ENCODE peak calls at places on chromosomes 3 and 15, in four cellular contexts. One of them, this sample, is unnamed.

GRCh38 chr3:184334470-184335158 is 2.8 kb upstream of the FAM131A start:
- DNase-seq in neural progenitor cell: no peak
- DNase-seq in CD8-positive, alpha-beta T cell: peak; percentile 53
- DNase-seq in breast epithelium: no peak
- DNase-seq in this sample: peak; percentile 40

GRCh38 chr3:151789853-151790463 is 24.0 kb upstream of the AADAC start:
- DNase-seq in neural progenitor cell: no peak
- DNase-seq in CD8-positive, alpha-beta T cell: no peak
- DNase-seq in breast epithelium: no peak
- DNase-seq in this sample: no peak

GRCh38 chr3:12224181-12225147 is 64.4 kb upstream of the PPARG start:
- DNase-seq in neural progenitor cell: peak; percentile 29
- DNase-seq in CD8-positive, alpha-beta T cell: no peak
- DNase-seq in breast epithelium: no peak
- DNase-seq in this sample: no peak

GRCh38 chr3:192848371-192849233 is 69.1 kb downstream of the MB21D2 start:
- DNase-seq in neural progenitor cell: no peak
- DNase-seq in CD8-positive, alpha-beta T cell: no peak
- DNase-seq in breast epithelium: no peak
- DNase-seq in this sample: no peak

GRCh38 chr3:125142418-125142778 is 70.2 kb downstream of the SLC12A8 start:
- DNase-seq in neural progenitor cell: no peak
- DNase-seq in CD8-positive, alpha-beta T cell: no peak
- DNase-seq in breast epithelium: no peak
- DNase-seq in this sample: no peak

GRCh38 chr3:37956353-37957184 is 34.0 kb upstream of the VILL start:
- DNase-seq in neural progenitor cell: no peak
- DNase-seq in CD8-positive, alpha-beta T cell: no peak
- DNase-seq in breast epithelium: no peak
- DNase-seq in this sample: no peak

GRCh38 chr3:184361932-184362667 is 590 bp downstream of the POLR2H start:
- DNase-seq in neural progenitor cell: peak; percentile 78
- DNase-seq in CD8-positive, alpha-beta T cell: peak; percentile 23
- DNase-seq in breast epithelium: no peak
- DNase-seq in this sample: peak; percentile 76

GRCh38 chr15:58985443-58985842 is 2.0 kb upstream of the RNF111 start:
- DNase-seq in neural progenitor cell: peak; percentile 27
- DNase-seq in CD8-positive, alpha-beta T cell: no peak
- DNase-seq in breast epithelium: no peak
- DNase-seq in this sample: no peak

GRCh38 chr15:74863239-74864056 is 9.7 kb downstream of the SCAMP2 start:
- DNase-seq in neural progenitor cell: no peak
- DNase-seq in CD8-positive, alpha-beta T cell: peak; percentile 25
- DNase-seq in breast epithelium: no peak
- DNase-seq in this sample: no peak

GRCh38 chr15:40307421-40308165 is at the start of gene PLCB2:
- DNase-seq in neural progenitor cell: no peak
- DNase-seq in CD8-positive, alpha-beta T cell: peak; percentile 71
- DNase-seq in breast epithelium: no peak
- DNase-seq in this sample: peak; percentile 70

GRCh38 chr3:189848636-189849035 is 217.4 kb downstream of the TP63 start:
- DNase-seq in neural progenitor cell: no peak
- DNase-seq in CD8-positive, alpha-beta T cell: no peak
- DNase-seq in breast epithelium: no peak
- DNase-seq in this sample: no peak

GRCh38 chr3:127015282-127016042 is 32.5 kb downstream of the PLXNA1 start:
- DNase-seq in neural progenitor cell: peak; percentile 59
- DNase-seq in CD8-positive, alpha-beta T cell: no peak
- DNase-seq in breast epithelium: no peak
- DNase-seq in this sample: no peak

GRCh38 chr3:69639851-69640250 is 99.4 kb upstream of the MITF start:
- DNase-seq in neural progenitor cell: no peak
- DNase-seq in CD8-positive, alpha-beta T cell: no peak
- DNase-seq in breast epithelium: no peak
- DNase-seq in this sample: no peak

GRCh38 chr3:177982034-177982433 is 554.2 kb upstream of the KCNMB2 start:
- DNase-seq in neural progenitor cell: no peak
- DNase-seq in CD8-positive, alpha-beta T cell: no peak
- DNase-seq in breast epithelium: no peak
- DNase-seq in this sample: no peak

GRCh38 chr3:124829175-124829818 is 57.9 kb downstream of the ITGB5 start:
- DNase-seq in neural progenitor cell: no peak
- DNase-seq in CD8-positive, alpha-beta T cell: no peak
- DNase-seq in breast epithelium: no peak
- DNase-seq in this sample: no peak

GRCh38 chr3:65988440-65988839 is 50.3 kb downstream of the MAGI1 start:
- DNase-seq in neural progenitor cell: no peak
- DNase-seq in CD8-positive, alpha-beta T cell: no peak
- DNase-seq in breast epithelium: no peak
- DNase-seq in this sample: no peak

GRCh38 chr15:31111091-31111647 is 9.6 kb upstream of the TRPM1 start:
- DNase-seq in neural progenitor cell: no peak
- DNase-seq in CD8-positive, alpha-beta T cell: no peak
- DNase-seq in breast epithelium: no peak
- DNase-seq in this sample: no peak

GRCh38 chr15:63094495-63094931 is 27.1 kb upstream of the LACTB start:
- DNase-seq in neural progenitor cell: no peak
- DNase-seq in CD8-positive, alpha-beta T cell: no peak
- DNase-seq in breast epithelium: no peak
- DNase-seq in this sample: no peak

GRCh38 chr3:110526732-110527727 is 544.6 kb upstream of the NECTIN3 start:
- DNase-seq in neural progenitor cell: peak; percentile 10
- DNase-seq in CD8-positive, alpha-beta T cell: no peak
- DNase-seq in breast epithelium: no peak
- DNase-seq in this sample: no peak

GRCh38 chr15:75736256-75736655 is 23.6 kb upstream of the CSPG4 start:
- DNase-seq in neural progenitor cell: no peak
- DNase-seq in CD8-positive, alpha-beta T cell: no peak
- DNase-seq in breast epithelium: no peak
- DNase-seq in this sample: no peak

GRCh38 chr3:134904333-134904771 is 109.3 kb downstream of the EPHB1 start:
- DNase-seq in neural progenitor cell: no peak
- DNase-seq in CD8-positive, alpha-beta T cell: no peak
- DNase-seq in breast epithelium: no peak
- DNase-seq in this sample: no peak

GRCh38 chr3:187738089-187738399 is 7.2 kb downstream of the BCL6 start:
- DNase-seq in neural progenitor cell: no peak
- DNase-seq in CD8-positive, alpha-beta T cell: no peak
- DNase-seq in breast epithelium: no peak
- DNase-seq in this sample: no peak

GRCh38 chr3:1830851-1831250 is 267.8 kb upstream of the CNTN4 start:
- DNase-seq in neural progenitor cell: no peak
- DNase-seq in CD8-positive, alpha-beta T cell: no peak
- DNase-seq in breast epithelium: no peak
- DNase-seq in this sample: no peak

GRCh38 chr15:41258706-41259471 is 27.8 kb downstream of the CHP1 start:
- DNase-seq in neural progenitor cell: no peak
- DNase-seq in CD8-positive, alpha-beta T cell: no peak
- DNase-seq in breast epithelium: no peak
- DNase-seq in this sample: no peak

GRCh38 chr15:49101536-49101935 is 53.9 kb downstream of the COPS2 start:
- DNase-seq in neural progenitor cell: no peak
- DNase-seq in CD8-positive, alpha-beta T cell: no peak
- DNase-seq in breast epithelium: no peak
- DNase-seq in this sample: no peak

GRCh38 chr3:100941046-100941445 is 52.2 kb downstream of the ABI3BP start:
- DNase-seq in neural progenitor cell: no peak
- DNase-seq in CD8-positive, alpha-beta T cell: no peak
- DNase-seq in breast epithelium: no peak
- DNase-seq in this sample: no peak

GRCh38 chr3:15796771-15797599 is 794 bp downstream of the ANKRD28 start:
- DNase-seq in neural progenitor cell: peak; percentile 60
- DNase-seq in CD8-positive, alpha-beta T cell: no peak
- DNase-seq in breast epithelium: no peak
- DNase-seq in this sample: no peak
- H3K4me3 ChIP-seq in neural progenitor cell: peak overlapping the region; percentile 43
- H3K4me3 ChIP-seq in CD8-positive, alpha-beta T cell: no peak overlapping the region
- H3K4me3 ChIP-seq in breast epithelium: peak overlapping the region; percentile 43
- H3K4me3 ChIP-seq in this sample: peak overlapping the region; percentile 18

GRCh38 chr3:52341123-52341522 is 25.0 kb downstream of the DNAH1 start:
- DNase-seq in neural progenitor cell: no peak
- DNase-seq in CD8-positive, alpha-beta T cell: no peak
- DNase-seq in breast epithelium: no peak
- DNase-seq in this sample: peak; percentile 27
- H3K27ac ChIP-seq in neural progenitor cell: no peak overlapping the region
- H3K27ac ChIP-seq in CD8-positive, alpha-beta T cell: no peak overlapping the region
- H3K27ac ChIP-seq in breast epithelium: no peak overlapping the region
- H3K27ac ChIP-seq in this sample: no peak overlapping the region

GRCh38 chr3:119044593-119044992 is 9.9 kb upstream of the IGSF11 start:
- DNase-seq in neural progenitor cell: no peak
- DNase-seq in CD8-positive, alpha-beta T cell: no peak
- DNase-seq in breast epithelium: no peak
- DNase-seq in this sample: no peak
- H3K4me3 ChIP-seq in neural progenitor cell: peak overlapping the region; percentile 19
- H3K4me3 ChIP-seq in CD8-positive, alpha-beta T cell: no peak overlapping the region
- H3K4me3 ChIP-seq in breast epithelium: no peak overlapping the region
- H3K4me3 ChIP-seq in this sample: no peak overlapping the region

GRCh38 chr3:27194494-27194893 is 174.7 kb downstream of the NEK10 start:
- DNase-seq in neural progenitor cell: no peak
- DNase-seq in CD8-positive, alpha-beta T cell: no peak
- DNase-seq in breast epithelium: no peak
- DNase-seq in this sample: no peak
- H3K27ac ChIP-seq in neural progenitor cell: no peak overlapping the region
- H3K27ac ChIP-seq in CD8-positive, alpha-beta T cell: no peak overlapping the region
- H3K27ac ChIP-seq in breast epithelium: no peak overlapping the region
- H3K27ac ChIP-seq in this sample: no peak overlapping the region

DNA sequence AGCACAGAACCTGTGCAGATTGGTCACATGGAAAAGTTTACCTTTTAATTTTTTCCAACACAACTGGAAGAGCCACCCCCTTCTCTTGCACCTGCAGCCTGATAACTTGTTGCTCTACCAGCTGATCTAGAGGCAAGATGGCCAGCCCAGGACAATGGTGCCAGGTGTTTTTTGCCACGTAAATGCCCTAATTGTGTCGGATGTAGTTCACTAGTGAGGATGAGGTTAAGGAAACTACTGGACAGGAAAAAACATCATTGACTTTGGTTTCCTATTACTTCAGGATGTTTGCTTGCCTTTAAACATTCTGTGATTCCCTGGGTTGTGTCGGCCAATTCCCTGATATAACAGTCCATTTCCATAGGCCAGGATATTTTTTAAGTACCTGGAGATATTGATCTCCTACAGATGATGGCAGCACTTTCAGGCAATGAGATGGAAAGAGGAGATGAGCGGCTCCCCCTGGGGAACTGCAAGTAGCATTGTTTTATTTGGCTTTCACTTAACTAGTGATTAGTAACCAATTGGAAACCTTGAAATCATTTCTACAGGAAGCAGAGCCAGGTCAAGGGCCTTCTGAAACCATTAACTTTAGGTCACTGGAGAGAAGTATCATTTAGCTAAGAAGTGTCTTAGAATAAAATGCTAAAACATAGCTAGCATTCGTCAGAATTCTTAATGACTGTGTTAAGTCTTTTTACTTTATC is 72.5 kb downstream of the OSBPL10 start:
- DNase-seq in neural progenitor cell: no peak
- DNase-seq in CD8-positive, alpha-beta T cell: no peak
- DNase-seq in breast epithelium: no peak
- DNase-seq in this sample: no peak
- H3K4me3 ChIP-seq in neural progenitor cell: no peak overlapping the region
- H3K4me3 ChIP-seq in CD8-positive, alpha-beta T cell: no peak overlapping the region
- H3K4me3 ChIP-seq in breast epithelium: no peak overlapping the region
- H3K4me3 ChIP-seq in this sample: no peak overlapping the region

This sample was measured in left lung.